ENCODE peak calls at places on chromosomes 11 and 22, in nine cellular contexts. K, M, J, G, T, V, U, S and L are unnamed samples.

GRCh38 chr11:24679686-24680318 is 182.9 kb downstream of the LUZP2 start:
- DNase-seq in K (no peak), G (no peak), T (no peak), J (no peak), U (no peak), V (no peak), M (no peak), S (no peak), L (no peak)

GRCh38 chr11:104134760-104135159 is 29.2 kb downstream of the PDGFD start:
- DNase-seq in K (no peak), M (no peak), V (peak), S (no peak), G (no peak), T (no peak), U (no peak), J (no peak), L (peak)

GRCh38 chr11:74777877-74778276 is 29.2 kb downstream of the RNF169 start:
- DNase-seq in T (no peak), S (no peak), U (no peak), G (no peak), V (no peak), M (no peak), J (no peak), K (no peak), L (no peak)

GRCh38 chr22:37678372-37678771 is 2.9 kb downstream of the LGALS1 start:
- DNase-seq in K (no peak), G (peak), M (no peak), T (no peak), V (no peak), S (no peak), J (no peak), U (no peak), L (no peak)

GRCh38 chr11:121570453-121570852 is 117.7 kb upstream of the SORL1-AS1 start:
- DNase-seq in V (no peak), S (no peak), G (no peak), J (no peak), K (no peak), M (no peak), U (no peak), T (no peak), L (no peak)

GRCh38 chr22:23286296-23286695 is 106.0 kb downstream of the BCR start:
- DNase-seq in U (no peak), S (no peak), J (no peak), V (no peak), G (no peak), K (no peak), M (no peak), T (no peak), L (no peak)

GRCh38 chr11:69166186-69167115 is 10.7 kb downstream of the SMIM38 start:
- DNase-seq in M (peak), K (peak), V (peak), J (no peak), U (no peak), G (no peak), S (peak), T (no peak), L (peak)

GRCh38 chr11:57751676-57752253 is at the start of gene BTBD18:
- DNase-seq in J (peak), U (no peak), M (no peak), S (no peak), V (peak), T (no peak), K (no peak), G (no peak), L (peak)

GRCh38 chr11:132858203-132858602 is 674.1 kb downstream of the OPCML start:
- DNase-seq in T (peak), V (peak), J (no peak), K (no peak), S (no peak), U (no peak), M (peak), G (peak), L (peak)

GRCh38 chr11:93741882-93742226 is 382 bp downstream of the C11orf54 start:
- DNase-seq in S (no peak), M (no peak), K (no peak), V (peak), U (peak), T (no peak), J (peak), G (no peak), L (peak)

GRCh38 chr11:112366777-112367176 is 106.1 kb upstream of the PLET1 start:
- DNase-seq in T (no peak), V (no peak), U (no peak), K (no peak), J (no peak), M (peak), G (no peak), S (no peak), L (peak)

GRCh38 chr11:2202071-2202899 is 30.7 kb upstream of the TH start:
- DNase-seq in V (no peak), G (peak), S (no peak), U (peak), J (peak), K (no peak), M (no peak), T (no peak), L (peak)

GRCh38 chr11:107259826-107260225 is 197.8 kb downstream of the CWF19L2 start:
- DNase-seq in U (no peak), T (no peak), M (no peak), J (no peak), V (no peak), G (peak), K (no peak), S (no peak), L (no peak)

GRCh38 chr22:27795053-27795452 is 6.5 kb downstream of the MN1 start:
- DNase-seq in T (peak), J (no peak), M (no peak), S (no peak), G (peak), V (no peak), K (no peak), U (no peak), L (no peak)

GRCh38 chr22:43088616-43088978 is 594 bp downstream of the TTLL1 start:
- DNase-seq in S (no peak), M (no peak), T (no peak), K (no peak), V (no peak), U (no peak), G (no peak), J (no peak), L (no peak)

GRCh38 chr11:125069796-125070195 is 6.7 kb downstream of the SLC37A2 start:
- DNase-seq in T (no peak), K (no peak), M (no peak), V (peak), G (no peak), U (no peak), S (no peak), J (no peak), L (peak)

GRCh38 chr22:38943181-38943580 is 14.2 kb upstream of the APOBEC3A start:
- DNase-seq in U (no peak), J (no peak), K (no peak), M (no peak), T (no peak), V (no peak), S (peak), G (no peak), L (no peak)

GRCh38 chr11:128095459-128096096 is 491.8 kb downstream of the ETS1 start:
- DNase-seq in S (no peak), K (peak), T (no peak), G (no peak), U (no peak), M (peak), J (no peak), V (peak), L (peak)

GRCh38 chr11:11267312-11267711 is 85.7 kb downstream of the CSNK2A3 start:
- DNase-seq in J (no peak), V (no peak), M (no peak), U (no peak), K (no peak), T (no peak), G (no peak), S (no peak), L (peak)

GRCh38 chr22:43077121-43077877 is 11.9 kb downstream of the TTLL1 start:
- DNase-seq in U (peak), J (peak), S (no peak), V (no peak), G (no peak), T (no peak), M (no peak), K (no peak), L (no peak)

GRCh38 chr11:47987310-47987709 is 7.0 kb downstream of the PTPRJ start:
- DNase-seq in S (no peak), G (no peak), U (no peak), M (no peak), V (no peak), K (no peak), T (no peak), J (peak), L (no peak)

GRCh38 chr11:60164550-60165075 is 18.3 kb downstream of the MS4A6A start:
- DNase-seq in S (no peak), V (no peak), T (no peak), K (no peak), U (no peak), M (no peak), J (no peak), G (no peak), L (peak)

GRCh38 chr11:65488273-65489058 is 10.4 kb upstream of the MALAT1 start:
- DNase-seq in T (no peak), V (peak), S (peak), U (peak), G (peak), J (peak), K (no peak), M (no peak), L (peak)

GRCh38 chr11:6703247-6704063 is 20.3 kb upstream of the MRPL17 start:
- DNase-seq in T (peak), U (peak), G (peak), S (peak), V (peak), K (no peak), J (peak), M (no peak), L (peak)

DNA sequence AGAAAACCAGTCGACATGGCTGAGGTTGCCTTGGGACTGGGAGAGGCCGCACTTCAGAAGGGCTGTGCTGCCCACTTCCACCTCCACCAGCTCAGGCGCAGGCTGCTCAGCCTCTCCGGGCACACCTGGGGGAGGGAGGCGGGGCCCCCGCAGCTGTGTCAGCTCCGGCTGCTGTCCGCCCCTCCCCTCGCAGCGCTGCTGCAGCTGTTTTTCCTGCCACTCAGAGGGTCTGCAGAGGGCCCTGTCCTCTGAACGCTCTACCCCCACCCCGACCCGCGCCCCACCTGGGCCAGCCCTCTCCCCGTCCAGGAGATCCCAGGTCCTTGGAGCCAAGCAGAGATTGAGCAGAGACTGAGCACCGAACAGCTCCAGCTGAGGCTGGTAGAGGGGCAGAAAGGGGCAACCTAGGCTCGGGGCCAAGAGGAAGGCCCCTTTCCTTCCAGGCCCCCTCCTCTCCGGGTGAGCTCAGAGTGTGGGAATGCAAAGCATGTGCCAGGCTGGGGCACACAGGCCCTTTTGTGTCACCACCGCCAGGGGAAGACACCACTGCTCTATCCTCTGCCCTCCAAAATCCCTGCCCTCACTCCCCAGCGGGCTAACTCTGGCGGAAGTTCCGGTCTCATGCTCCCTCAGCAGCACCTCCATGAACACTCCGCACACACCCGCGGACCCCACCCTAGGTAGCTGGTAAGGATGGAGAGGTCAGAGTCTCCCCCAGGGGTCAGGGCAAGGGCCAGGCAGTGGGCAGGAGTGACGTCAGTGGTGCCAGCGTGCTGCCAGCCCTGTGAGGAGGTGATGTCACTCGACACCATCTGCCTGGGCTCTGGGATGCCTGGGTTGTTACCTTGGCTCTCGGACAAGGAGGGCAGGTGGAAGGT is 1.6 kb downstream of the MCAM start:
- DNase-seq in J (no peak), T (no peak), U (peak), M (no peak), K (no peak), G (peak), V (no peak), S (peak), L (peak)
- TF ChIP-seq CTCF in J (no peak), T (no peak), U (no peak), M (no peak), K (no peak), G (no peak), V (no peak), S (peak), L (no peak)

DNA sequence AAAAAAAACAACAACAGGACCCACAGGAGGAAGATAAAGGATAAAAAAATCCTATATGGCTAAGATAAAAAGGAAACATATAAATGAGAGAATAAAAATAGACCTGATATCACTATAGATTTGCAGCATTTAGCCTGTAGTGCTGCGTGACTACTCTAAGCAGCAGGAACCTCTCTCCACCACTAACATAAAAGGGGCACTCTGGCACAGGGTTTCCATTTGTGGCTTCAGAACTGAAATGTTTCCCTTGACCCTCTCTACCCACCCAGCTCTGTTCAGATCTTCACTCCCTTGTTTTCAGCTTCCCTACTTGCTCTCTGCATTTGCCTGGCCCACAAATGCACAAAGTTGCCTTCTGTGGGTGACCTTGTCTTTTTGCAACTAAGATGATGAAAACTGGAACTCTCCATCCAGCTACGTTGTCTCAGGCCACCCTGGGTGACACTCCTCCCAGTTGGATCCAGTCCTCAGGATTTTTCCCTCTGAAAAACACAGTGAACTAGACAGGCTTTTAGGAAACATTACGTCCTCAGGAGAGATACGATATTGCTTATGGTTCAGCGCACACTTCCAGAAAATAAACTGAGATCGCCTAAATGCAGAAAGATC is 19.8 kb upstream of the PSMA1 start:
- DNase-seq in T (no peak), S (no peak), J (no peak), G (no peak), U (no peak), K (no peak), V (no peak), M (no peak), L (no peak)
- TF ChIP-seq CTCF in T (no peak), S (no peak), J (no peak), G (no peak), U (no peak), K (no peak), V (no peak), M (no peak), L (no peak)

GRCh38 chr11:33377100-33377851 is 120.1 kb downstream of the HIPK3 start:
- DNase-seq in M (no peak), G (no peak), V (peak), T (no peak), K (no peak), S (no peak), J (no peak), U (no peak), L (no peak)

GRCh38 chr11:33377852-33378385 is 120.7 kb downstream of the HIPK3 start:
- DNase-seq in J (no peak), K (no peak), S (no peak), G (no peak), V (peak), M (no peak), T (no peak), U (no peak), L (no peak)

GRCh38 chr11:33376331-33377099 is 119.3 kb downstream of the HIPK3 start:
- DNase-seq in V (peak), G (peak), J (no peak), K (no peak), T (peak), M (no peak), U (no peak), S (no peak), L (peak)

GRCh38 chr11:33375236-33375635 is 118.1 kb downstream of the HIPK3 start:
- DNase-seq in K (no peak), G (peak), V (no peak), T (no peak), S (no peak), M (no peak), J (no peak), U (no peak), L (no peak)

GRCh38 chr11:33375688-33376311 is 118.6 kb downstream of the HIPK3 start:
- DNase-seq in G (no peak), V (peak), T (peak), S (no peak), U (no peak), J (no peak), M (no peak), K (no peak), L (peak)
- TF ChIP-seq CTCF in G (no peak), V (no peak), T (no peak), S (no peak), U (no peak), J (no peak), M (no peak), K (no peak), L (no peak)

DNA sequence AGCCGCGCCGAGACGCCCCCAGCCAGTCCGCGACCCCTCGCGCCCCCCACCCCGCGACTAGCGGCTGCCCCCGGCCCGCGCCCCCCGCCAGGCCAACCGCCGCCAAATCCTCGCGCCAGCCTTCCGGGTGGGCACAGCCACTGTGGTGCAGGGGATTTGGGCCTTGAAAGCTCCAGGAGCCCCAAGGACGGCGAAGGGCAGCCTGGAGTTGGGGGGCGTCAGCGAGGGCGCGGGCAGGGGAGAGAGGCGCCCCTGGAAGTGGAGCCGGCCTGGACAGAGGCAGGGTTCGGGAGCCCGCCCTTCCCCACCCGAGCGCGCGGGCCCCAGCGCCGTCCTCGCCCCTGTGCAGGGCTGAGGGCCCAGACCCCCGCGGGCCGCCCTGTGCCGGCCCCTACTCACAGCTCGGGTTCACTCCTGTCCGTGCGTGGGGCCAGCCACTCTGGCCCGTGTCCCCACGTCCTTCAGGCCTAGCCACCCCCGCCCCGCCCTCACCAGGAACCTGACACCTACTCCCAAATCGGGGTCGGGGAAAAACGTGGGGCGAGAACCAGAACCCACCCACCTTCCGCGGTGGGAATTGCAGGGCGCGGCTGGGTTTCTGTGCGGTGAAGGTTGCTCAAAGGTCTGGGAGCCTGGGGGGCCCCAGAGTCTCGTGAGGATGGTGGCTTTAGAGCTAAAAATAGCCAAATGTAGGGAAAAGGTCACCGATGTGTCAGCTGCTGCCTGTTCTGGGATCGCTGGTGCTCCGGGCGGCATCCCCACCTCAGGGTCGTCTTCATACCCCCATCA is at the start of gene CPT1B:
- DNase-seq in V (no peak), U (no peak), S (peak), K (no peak), T (no peak), G (no peak), J (no peak), M (no peak), L (no peak)
- TF ChIP-seq CTCF in V (no peak), U (no peak), S (no peak), K (no peak), T (no peak), G (no peak), J (no peak), M (peak), L (no peak)

GRCh38 chr11:72754544-72755155 is 2.4 kb upstream of the ARAP1 start:
- DNase-seq in T (no peak), J (no peak), S (no peak), M (no peak), G (no peak), V (no peak), K (no peak), U (no peak), L (no peak)

GRCh38 chr11:72752088-72752914 is at the start of gene ARAP1:
- DNase-seq in S (peak), M (no peak), J (peak), K (no peak), G (peak), T (peak), U (peak), V (peak), L (peak)

GRCh38 chr11:72751293-72752087 is 718 bp downstream of the ARAP1 start:
- DNase-seq in U (no peak), K (no peak), M (no peak), T (no peak), S (no peak), G (no peak), J (no peak), V (no peak), L (no peak)

GRCh38 chr11:72754149-72754543 is 1.9 kb upstream of the ARAP1 start:
- DNase-seq in S (no peak), G (no peak), V (no peak), U (no peak), M (no peak), T (no peak), J (no peak), K (no peak), L (no peak)

GRCh38 chr11:72753341-72754148 is 1.3 kb upstream of the ARAP1 start:
- DNase-seq in V (no peak), M (no peak), S (no peak), T (no peak), J (peak), U (no peak), K (no peak), G (no peak), L (no peak)
- TF ChIP-seq CTCF in V (no peak), M (no peak), S (no peak), T (no peak), J (no peak), U (peak), K (no peak), G (no peak), L (no peak)

DNA sequence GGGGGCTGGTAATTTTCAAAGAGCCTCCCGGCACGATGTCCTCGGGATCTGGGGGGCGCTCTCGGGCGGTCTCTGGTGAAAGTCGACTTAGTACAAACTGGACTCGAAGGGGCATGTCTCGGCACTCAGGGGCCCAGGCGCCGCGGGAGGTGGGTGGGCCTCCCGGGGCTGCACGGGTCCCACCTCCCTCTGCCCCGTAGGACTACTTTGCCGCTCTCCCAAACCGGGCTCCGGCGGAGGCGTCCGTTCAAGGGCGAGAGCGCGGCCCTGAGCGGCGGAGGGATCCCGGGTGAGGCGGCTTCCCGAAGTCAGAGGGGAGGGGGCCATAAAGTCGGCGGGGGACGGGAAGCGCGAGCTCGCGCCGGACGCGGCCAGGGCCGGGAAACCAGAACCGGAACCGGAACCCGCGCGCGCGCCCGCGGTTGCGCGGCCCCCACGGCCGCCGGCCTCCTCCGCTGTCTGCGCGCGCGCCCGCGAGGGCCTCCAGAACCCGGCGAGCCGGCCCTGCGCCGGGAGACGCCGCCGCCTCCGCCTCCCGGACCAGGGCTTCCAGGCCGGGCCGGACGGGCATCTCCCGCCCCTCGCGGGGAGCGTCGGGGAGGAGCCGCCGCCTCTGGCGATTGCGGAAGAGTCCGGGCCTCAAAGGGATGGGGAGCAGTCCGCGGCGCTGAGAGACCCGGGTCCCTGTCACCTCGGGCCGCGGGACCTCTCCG is at the start of gene ARHGEF12:
- DNase-seq in T (peak), M (peak), U (peak), S (peak), J (peak), K (peak), G (peak), V (peak), L (peak)
- TF ChIP-seq CTCF in T (peak), M (peak), U (peak), S (peak), J (no peak), K (peak), G (no peak), V (no peak), L (peak)